ENCODE peak calls at places on chromosomes 16 and 17, in nine cellular contexts. One of them, this sample, is unnamed.

GRCh38 chr17:46822388-46822921 is 4.0 kb upstream of the WNT3 start:
- DNase-seq in epithelial cell of esophagus: peak
- DNase-seq in A549: peak
- DNase-seq in AG04450: no peak
- DNase-seq in body of pancreas: no peak
- DNase-seq in cardiac fibroblast: no peak
- DNase-seq in astrocyte of the spinal cord: no peak
- DNase-seq in cardiac muscle cell: no peak
- DNase-seq in heart left ventricle: no peak
- DNase-seq in this sample: no peak

GRCh38 chr16:64585367-64585766 is 536.5 kb downstream of the CDH11 start:
- DNase-seq in epithelial cell of esophagus: no peak
- DNase-seq in A549: no peak
- DNase-seq in AG04450: no peak
- DNase-seq in body of pancreas: no peak
- DNase-seq in cardiac fibroblast: no peak
- DNase-seq in astrocyte of the spinal cord: no peak
- DNase-seq in cardiac muscle cell: no peak
- DNase-seq in heart left ventricle: no peak
- DNase-seq in this sample: no peak

GRCh38 chr17:64074704-64075484 is 54.5 kb upstream of the ICAM2 start:
- DNase-seq in epithelial cell of esophagus: peak
- DNase-seq in A549: peak
- DNase-seq in AG04450: no peak
- DNase-seq in body of pancreas: peak
- DNase-seq in cardiac fibroblast: peak
- DNase-seq in astrocyte of the spinal cord: no peak
- DNase-seq in cardiac muscle cell: peak
- DNase-seq in heart left ventricle: no peak
- DNase-seq in this sample: peak

GRCh38 chr17:81043725-81044427 is 8.9 kb downstream of the BAIAP2 start:
- DNase-seq in epithelial cell of esophagus: peak
- DNase-seq in A549: peak
- DNase-seq in AG04450: no peak
- DNase-seq in body of pancreas: peak
- DNase-seq in cardiac fibroblast: peak
- DNase-seq in astrocyte of the spinal cord: peak
- DNase-seq in cardiac muscle cell: no peak
- DNase-seq in heart left ventricle: no peak
- DNase-seq in this sample: no peak

GRCh38 chr17:50283246-50283645 is 9.0 kb downstream of the TMEM92 start:
- DNase-seq in epithelial cell of esophagus: no peak
- DNase-seq in A549: no peak
- DNase-seq in AG04450: no peak
- DNase-seq in body of pancreas: no peak
- DNase-seq in cardiac fibroblast: no peak
- DNase-seq in astrocyte of the spinal cord: no peak
- DNase-seq in cardiac muscle cell: no peak
- DNase-seq in heart left ventricle: no peak
- DNase-seq in this sample: no peak

GRCh38 chr16:87464691-87465300 is 28.0 kb downstream of the ZCCHC14 start:
- DNase-seq in epithelial cell of esophagus: peak
- DNase-seq in A549: no peak
- DNase-seq in AG04450: peak
- DNase-seq in body of pancreas: peak
- DNase-seq in cardiac fibroblast: peak
- DNase-seq in astrocyte of the spinal cord: peak
- DNase-seq in cardiac muscle cell: peak
- DNase-seq in heart left ventricle: peak
- DNase-seq in this sample: peak

GRCh38 chr17:80751070-80751459 is 206.4 kb downstream of the RPTOR start:
- DNase-seq in epithelial cell of esophagus: no peak
- DNase-seq in A549: no peak
- DNase-seq in AG04450: no peak
- DNase-seq in body of pancreas: no peak
- DNase-seq in cardiac fibroblast: no peak
- DNase-seq in astrocyte of the spinal cord: no peak
- DNase-seq in cardiac muscle cell: no peak
- DNase-seq in heart left ventricle: no peak
- DNase-seq in this sample: peak

GRCh38 chr16:85750827-85751641 is at the start of gene C16orf74:
- DNase-seq in epithelial cell of esophagus: peak
- DNase-seq in A549: peak
- DNase-seq in AG04450: no peak
- DNase-seq in body of pancreas: peak
- DNase-seq in cardiac fibroblast: peak
- DNase-seq in astrocyte of the spinal cord: no peak
- DNase-seq in cardiac muscle cell: peak
- DNase-seq in heart left ventricle: peak
- DNase-seq in this sample: peak

GRCh38 chr16:1884155-1884760 is 12.3 kb upstream of the MEIOB start:
- DNase-seq in epithelial cell of esophagus: peak
- DNase-seq in A549: peak
- DNase-seq in AG04450: no peak
- DNase-seq in body of pancreas: peak
- DNase-seq in cardiac fibroblast: peak
- DNase-seq in astrocyte of the spinal cord: no peak
- DNase-seq in cardiac muscle cell: peak
- DNase-seq in heart left ventricle: no peak
- DNase-seq in this sample: peak

GRCh38 chr16:55760665-55761035 is 72.2 kb downstream of the CES1 start:
- DNase-seq in epithelial cell of esophagus: no peak
- DNase-seq in A549: no peak
- DNase-seq in AG04450: no peak
- DNase-seq in body of pancreas: no peak
- DNase-seq in cardiac fibroblast: peak
- DNase-seq in astrocyte of the spinal cord: no peak
- DNase-seq in cardiac muscle cell: no peak
- DNase-seq in heart left ventricle: no peak
- DNase-seq in this sample: no peak

GRCh38 chr16:3997231-3997841 is 116.8 kb upstream of the CREBBP start:
- DNase-seq in epithelial cell of esophagus: no peak
- DNase-seq in A549: no peak
- DNase-seq in AG04450: no peak
- DNase-seq in body of pancreas: no peak
- DNase-seq in cardiac fibroblast: no peak
- DNase-seq in astrocyte of the spinal cord: no peak
- DNase-seq in cardiac muscle cell: no peak
- DNase-seq in heart left ventricle: no peak
- DNase-seq in this sample: no peak

GRCh38 chr16:3993052-3993785 is 112.7 kb upstream of the CREBBP start:
- DNase-seq in epithelial cell of esophagus: no peak
- DNase-seq in A549: no peak
- DNase-seq in AG04450: no peak
- DNase-seq in body of pancreas: no peak
- DNase-seq in cardiac fibroblast: no peak
- DNase-seq in astrocyte of the spinal cord: no peak
- DNase-seq in cardiac muscle cell: no peak
- DNase-seq in heart left ventricle: no peak
- DNase-seq in this sample: no peak

GRCh38 chr16:3987231-3987630 is 106.7 kb upstream of the CREBBP start:
- DNase-seq in epithelial cell of esophagus: no peak
- DNase-seq in A549: no peak
- DNase-seq in AG04450: no peak
- DNase-seq in body of pancreas: no peak
- DNase-seq in cardiac fibroblast: no peak
- DNase-seq in astrocyte of the spinal cord: no peak
- DNase-seq in cardiac muscle cell: no peak
- DNase-seq in heart left ventricle: no peak
- DNase-seq in this sample: no peak

GRCh38 chr16:3988824-3989223 is 108.3 kb upstream of the CREBBP start:
- DNase-seq in epithelial cell of esophagus: no peak
- DNase-seq in A549: no peak
- DNase-seq in AG04450: no peak
- DNase-seq in body of pancreas: peak
- DNase-seq in cardiac fibroblast: no peak
- DNase-seq in astrocyte of the spinal cord: no peak
- DNase-seq in cardiac muscle cell: no peak
- DNase-seq in heart left ventricle: no peak
- DNase-seq in this sample: no peak

GRCh38 chr16:3992297-3993051 is 112.0 kb upstream of the CREBBP start:
- DNase-seq in epithelial cell of esophagus: no peak
- DNase-seq in A549: no peak
- DNase-seq in AG04450: no peak
- DNase-seq in body of pancreas: no peak
- DNase-seq in cardiac fibroblast: no peak
- DNase-seq in astrocyte of the spinal cord: no peak
- DNase-seq in cardiac muscle cell: no peak
- DNase-seq in heart left ventricle: no peak
- DNase-seq in this sample: no peak
- TF ChIP-seq CTCF in epithelial cell of esophagus: no peak
- TF ChIP-seq CTCF in A549: no peak
- TF ChIP-seq CTCF in AG04450: no peak
- TF ChIP-seq CTCF in body of pancreas: no peak
- TF ChIP-seq CTCF in cardiac fibroblast: no peak
- TF ChIP-seq CTCF in astrocyte of the spinal cord: peak
- TF ChIP-seq CTCF in cardiac muscle cell: no peak
- TF ChIP-seq CTCF in heart left ventricle: peak
- TF ChIP-seq CTCF in this sample: no peak

GRCh38 chr17:7380855-7381683 is at the start of gene TNK1:
- DNase-seq in epithelial cell of esophagus: peak
- DNase-seq in A549: no peak
- DNase-seq in AG04450: no peak
- DNase-seq in body of pancreas: peak
- DNase-seq in cardiac fibroblast: no peak
- DNase-seq in astrocyte of the spinal cord: no peak
- DNase-seq in cardiac muscle cell: no peak
- DNase-seq in heart left ventricle: peak
- DNase-seq in this sample: no peak

GRCh38 chr17:7383742-7384488 is 3.0 kb downstream of the TNK1 start:
- DNase-seq in epithelial cell of esophagus: peak
- DNase-seq in A549: no peak
- DNase-seq in AG04450: no peak
- DNase-seq in body of pancreas: no peak
- DNase-seq in cardiac fibroblast: peak
- DNase-seq in astrocyte of the spinal cord: peak
- DNase-seq in cardiac muscle cell: peak
- DNase-seq in heart left ventricle: peak
- DNase-seq in this sample: peak

GRCh38 chr17:7382901-7383300 is 2.0 kb downstream of the TNK1 start:
- DNase-seq in epithelial cell of esophagus: no peak
- DNase-seq in A549: no peak
- DNase-seq in AG04450: no peak
- DNase-seq in body of pancreas: no peak
- DNase-seq in cardiac fibroblast: no peak
- DNase-seq in astrocyte of the spinal cord: no peak
- DNase-seq in cardiac muscle cell: no peak
- DNase-seq in heart left ventricle: no peak
- DNase-seq in this sample: no peak

GRCh38 chr17:7384489-7385081 is 3.7 kb downstream of the TNK1 start:
- DNase-seq in epithelial cell of esophagus: no peak
- DNase-seq in A549: no peak
- DNase-seq in AG04450: no peak
- DNase-seq in body of pancreas: no peak
- DNase-seq in cardiac fibroblast: no peak
- DNase-seq in astrocyte of the spinal cord: no peak
- DNase-seq in cardiac muscle cell: no peak
- DNase-seq in heart left ventricle: no peak
- DNase-seq in this sample: no peak

DNA sequence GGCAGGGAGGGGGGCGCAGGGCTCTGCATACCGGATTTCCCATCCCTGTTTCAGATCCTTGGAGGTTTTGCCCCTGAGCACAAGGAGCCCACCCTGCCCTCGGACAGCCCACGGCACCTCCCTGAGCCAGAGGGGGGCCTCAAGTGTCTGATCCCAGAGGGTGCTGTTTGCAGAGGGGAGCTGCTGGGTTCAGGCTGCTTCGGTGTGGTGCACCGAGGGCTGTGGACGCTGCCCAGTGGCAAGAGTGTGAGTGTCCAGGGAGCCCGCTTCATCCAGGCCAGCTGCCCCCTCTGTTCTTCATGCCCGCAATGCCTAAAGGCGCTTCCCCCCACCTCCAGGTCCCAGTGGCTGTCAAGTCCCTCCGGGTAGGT is 2.5 kb downstream of the TNK1 start:
- DNase-seq in epithelial cell of esophagus: no peak
- DNase-seq in A549: no peak
- DNase-seq in AG04450: no peak
- DNase-seq in body of pancreas: no peak
- DNase-seq in cardiac fibroblast: no peak
- DNase-seq in astrocyte of the spinal cord: no peak
- DNase-seq in cardiac muscle cell: no peak
- DNase-seq in heart left ventricle: no peak
- DNase-seq in this sample: no peak
- H3K4me3 ChIP-seq in epithelial cell of esophagus: no peak
- H3K4me3 ChIP-seq in A549: no peak
- H3K4me3 ChIP-seq in AG04450: no peak
- H3K4me3 ChIP-seq in body of pancreas: no peak
- H3K4me3 ChIP-seq in cardiac fibroblast: no peak
- H3K4me3 ChIP-seq in astrocyte of the spinal cord: no peak
- H3K4me3 ChIP-seq in cardiac muscle cell: no peak
- H3K4me3 ChIP-seq in heart left ventricle: peak
- H3K4me3 ChIP-seq in this sample: peak

GRCh38 chr16:62208934-62209333 is 172.7 kb upstream of the CDH8 start:
- DNase-seq in epithelial cell of esophagus: no peak
- DNase-seq in A549: no peak
- DNase-seq in AG04450: no peak
- DNase-seq in body of pancreas: no peak
- DNase-seq in cardiac fibroblast: no peak
- DNase-seq in astrocyte of the spinal cord: no peak
- DNase-seq in cardiac muscle cell: no peak
- DNase-seq in heart left ventricle: no peak
- DNase-seq in this sample: no peak

DNA sequence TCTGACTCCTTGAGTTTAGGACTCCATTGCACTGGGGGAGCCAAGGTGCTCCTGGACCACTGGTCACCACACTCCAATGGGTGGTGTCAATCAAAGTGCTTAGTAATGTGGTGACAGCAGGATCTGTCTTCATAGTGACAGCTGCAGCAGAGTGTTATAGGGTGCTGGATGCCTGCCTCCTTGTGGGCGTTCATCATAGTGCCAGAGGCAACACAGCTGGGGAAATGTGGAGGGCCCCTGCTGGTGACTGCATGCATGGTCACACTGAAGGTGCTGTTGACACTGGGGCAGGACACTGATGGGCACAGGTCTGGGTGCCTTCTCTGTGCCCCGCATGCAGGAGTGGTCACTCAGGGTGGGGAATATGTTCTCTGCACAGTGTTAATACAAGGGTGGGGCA is 177.5 kb upstream of the CDH8 start:
- DNase-seq in epithelial cell of esophagus: peak
- DNase-seq in A549: no peak
- DNase-seq in AG04450: no peak
- DNase-seq in body of pancreas: no peak
- DNase-seq in cardiac fibroblast: no peak
- DNase-seq in astrocyte of the spinal cord: no peak
- DNase-seq in cardiac muscle cell: no peak
- DNase-seq in heart left ventricle: no peak
- DNase-seq in this sample: no peak
- TF ChIP-seq CTCF in epithelial cell of esophagus: peak
- TF ChIP-seq CTCF in A549: no peak
- TF ChIP-seq CTCF in AG04450: no peak
- TF ChIP-seq CTCF in body of pancreas: no peak
- TF ChIP-seq CTCF in cardiac fibroblast: no peak
- TF ChIP-seq CTCF in astrocyte of the spinal cord: no peak
- TF ChIP-seq CTCF in cardiac muscle cell: no peak
- TF ChIP-seq CTCF in heart left ventricle: no peak
- TF ChIP-seq CTCF in this sample: no peak

DNA sequence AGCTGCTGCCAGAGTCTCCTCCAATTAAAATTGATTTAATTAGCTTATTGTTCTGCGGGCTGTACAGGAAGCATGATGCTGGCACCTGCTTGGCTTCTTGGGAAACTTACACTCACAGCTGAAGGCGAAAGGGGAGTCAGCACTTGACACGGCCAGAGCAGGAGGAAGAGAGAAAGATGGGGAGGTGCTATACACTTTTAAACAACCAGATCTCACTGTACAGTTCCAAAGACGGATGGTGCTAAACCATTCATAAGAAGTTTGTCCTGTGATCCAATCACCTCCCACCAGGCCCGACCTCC is 1.4 kb upstream of the PRDM7 start:
- DNase-seq in epithelial cell of esophagus: no peak
- DNase-seq in A549: no peak
- DNase-seq in AG04450: no peak
- DNase-seq in body of pancreas: no peak
- DNase-seq in cardiac fibroblast: no peak
- DNase-seq in astrocyte of the spinal cord: no peak
- DNase-seq in cardiac muscle cell: no peak
- DNase-seq in heart left ventricle: no peak
- DNase-seq in this sample: no peak
- H3K4me3 ChIP-seq in epithelial cell of esophagus: no peak
- H3K4me3 ChIP-seq in A549: no peak
- H3K4me3 ChIP-seq in AG04450: no peak
- H3K4me3 ChIP-seq in body of pancreas: no peak
- H3K4me3 ChIP-seq in cardiac fibroblast: no peak
- H3K4me3 ChIP-seq in astrocyte of the spinal cord: no peak
- H3K4me3 ChIP-seq in cardiac muscle cell: no peak
- H3K4me3 ChIP-seq in heart left ventricle: no peak
- H3K4me3 ChIP-seq in this sample: no peak